ENCODE peak calls at places on chromosome 6, in ten cellular contexts. D is tibial artery; O is hepatocyte; N is transverse colon; V is astrocyte of the spinal cord; Z is tibial nerve; K is CD8-positive, alpha-beta T cell; Q is spleen; U is lung; J is MM.1S. F is an unnamed sample.
A peak's percentile ranks its signal among the peaks of the same experiment; 100 is the strongest.

GRCh38 chr6:106608080-106608668 is 21.1 kb downstream of the RTN4IP1 start:
- DNase-seq in D (no peak), O (peak; percentile 70), N (peak; percentile 12), V (peak; percentile 66), Z (no peak), K (no peak), Q (no peak), U (no peak), J (peak; percentile 72), F (peak; percentile 9)

GRCh38 chr6:90078513-90079289 is 184.4 kb downstream of the GJA10 start:
- DNase-seq in D (no peak), O (no peak), N (no peak), V (peak; percentile 33), Z (no peak), K (no peak), Q (no peak), U (no peak), J (no peak), F (no peak)

GRCh38 chr6:49348561-49348960 is 114.5 kb downstream of the MMUT start:
- DNase-seq in D (no peak), O (no peak), N (no peak), V (no peak), Z (no peak), K (no peak), Q (no peak), U (no peak), J (no peak), F (no peak)

GRCh38 chr6:135506270-135506997 is 8.9 kb upstream of the AHI1 start:
- DNase-seq in D (no peak), O (peak; percentile 62), N (no peak), V (peak; percentile 65), Z (no peak), K (no peak), Q (no peak), U (no peak), J (peak; percentile 46), F (no peak)

GRCh38 chr6:166104107-166104506 is 63.5 kb downstream of the TBXT start:
- DNase-seq in D (no peak), O (no peak), N (no peak), V (peak; percentile 8), Z (no peak), K (no peak), Q (no peak), U (no peak), J (no peak), F (no peak)

GRCh38 chr6:135888818-135889217 is 37.3 kb downstream of the PDE7B start:
- DNase-seq in D (no peak), O (no peak), N (no peak), V (no peak), Z (no peak), K (no peak), Q (no peak), U (no peak), J (no peak), F (no peak)

GRCh38 chr6:113739066-113739655 is 118.0 kb upstream of the MARCKS start:
- DNase-seq in D (no peak), O (no peak), N (no peak), V (no peak), Z (no peak), K (no peak), Q (no peak), U (no peak), J (no peak), F (no peak)

GRCh38 chr6:4901256-4902061 is 102.4 kb downstream of the RPP40 start:
- DNase-seq in D (no peak), O (no peak), N (no peak), V (no peak), Z (no peak), K (no peak), Q (no peak), U (no peak), J (peak; percentile 76), F (no peak)

GRCh38 chr6:99219788-99220187 is 129.7 kb downstream of the FAXC start:
- DNase-seq in D (no peak), O (peak; percentile 49), N (no peak), V (no peak), Z (no peak), K (no peak), Q (no peak), U (no peak), J (no peak), F (peak; percentile 10)

GRCh38 chr6:80540700-80541099 is 434.2 kb downstream of the BCKDHB start:
- DNase-seq in D (no peak), O (no peak), N (no peak), V (peak; percentile 25), Z (no peak), K (no peak), Q (no peak), U (no peak), J (no peak), F (no peak)

GRCh38 chr6:41767112-41767946 is 12.4 kb downstream of the FRS3 start:
- DNase-seq in D (no peak), O (peak; percentile 72), N (peak; percentile 43), V (peak; percentile 33), Z (no peak), K (no peak), Q (no peak), U (peak; percentile 68), J (no peak), F (peak; percentile 16)

DNA sequence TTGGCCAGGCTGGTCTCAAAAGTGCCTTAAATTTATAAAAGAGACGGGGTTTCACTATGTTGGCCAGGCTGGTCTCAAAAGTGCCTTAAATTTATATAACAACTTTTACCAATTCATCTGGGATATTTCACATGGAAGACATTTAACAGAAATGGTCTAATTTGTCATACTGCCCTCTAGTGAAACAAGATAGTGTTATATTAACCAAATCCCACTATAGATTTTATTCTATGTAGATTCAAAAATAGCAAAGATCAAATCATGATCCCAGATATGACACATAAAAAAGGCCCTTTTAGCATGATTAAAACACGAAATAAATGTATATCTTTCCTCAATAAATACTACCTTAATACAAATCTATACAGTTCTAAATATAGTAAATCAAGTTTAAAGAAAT is 102.8 kb upstream of the TFAP2D start:
- DNase-seq in D (no peak), O (no peak), N (no peak), V (no peak), Z (no peak), K (no peak), Q (no peak), U (no peak), J (no peak), F (no peak)
- TF ChIP-seq CTCF in D (no peak), O (peak; percentile 35), N (no peak), V (no peak), Z (no peak), K (no peak), Q (no peak), U (no peak), J (peak; percentile 27), F (peak; percentile 47)

GRCh38 chr6:17506531-17506930 is 93.6 kb upstream of the FAM8A1 start:
- DNase-seq in D (no peak), O (no peak), N (no peak), V (no peak), Z (no peak), K (no peak), Q (no peak), U (no peak), J (no peak), F (no peak)

GRCh38 chr6:17505767-17506280 is 94.3 kb upstream of the FAM8A1 start:
- DNase-seq in D (no peak), O (no peak), N (no peak), V (peak; percentile 57), Z (no peak), K (no peak), Q (no peak), U (no peak), J (no peak), F (no peak)

GRCh38 chr6:17504005-17504404 is 96.1 kb upstream of the FAM8A1 start:
- DNase-seq in D (no peak), O (no peak), N (no peak), V (no peak), Z (no peak), K (no peak), Q (no peak), U (no peak), J (no peak), F (no peak)

GRCh38 chr6:17506962-17507361 is 93.1 kb upstream of the FAM8A1 start:
- DNase-seq in D (no peak), O (no peak), N (no peak), V (no peak), Z (no peak), K (no peak), Q (no peak), U (no peak), J (no peak), F (no peak)

GRCh38 chr6:17505062-17505476 is 95.0 kb upstream of the FAM8A1 start:
- DNase-seq in D (no peak), O (no peak), N (no peak), V (peak; percentile 28), Z (no peak), K (no peak), Q (no peak), U (no peak), J (no peak), F (no peak)
- TF ChIP-seq CTCF in D (peak; percentile 25), O (peak; percentile 20), N (peak; percentile 6), V (peak; percentile 26), Z (no peak), K (no peak), Q (no peak), U (no peak), J (no peak), F (peak; percentile 56)

DNA sequence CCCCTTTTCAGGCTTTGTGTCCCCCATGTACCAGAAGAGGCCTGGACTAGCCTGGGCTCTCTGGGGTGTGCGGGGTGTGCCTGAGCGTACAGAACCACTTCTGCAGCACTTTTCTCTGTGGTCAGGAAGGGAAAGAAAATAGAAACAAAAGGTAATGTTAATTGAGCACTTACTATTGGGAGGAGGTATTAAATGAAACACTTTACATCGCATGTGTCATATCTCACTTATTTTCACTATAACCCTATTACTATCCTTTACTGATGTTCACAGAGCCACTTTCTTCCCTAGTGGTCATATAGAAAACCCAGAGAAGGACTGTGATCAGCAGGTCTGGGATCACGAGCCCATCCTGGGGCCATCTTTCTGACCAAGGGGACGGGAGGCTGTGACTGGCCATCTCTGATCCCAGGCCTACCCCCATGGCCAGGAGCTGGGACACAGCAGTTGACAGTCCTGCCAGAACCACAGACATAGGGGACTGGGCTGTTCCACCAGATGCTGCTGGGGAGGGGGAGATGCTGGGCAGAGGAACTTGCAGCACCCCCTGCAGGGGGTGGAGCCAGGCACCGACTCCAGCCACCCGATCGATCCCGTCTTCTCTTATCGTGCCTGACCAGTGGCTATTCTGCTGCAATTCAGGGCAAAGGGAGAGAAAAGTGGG is 107.6 kb downstream of the VEGFA start:
- DNase-seq in D (no peak), O (no peak), N (no peak), V (no peak), Z (no peak), K (no peak), Q (no peak), U (no peak), J (no peak), F (no peak)
- TF ChIP-seq CTCF in D (no peak), O (no peak), N (no peak), V (no peak), Z (no peak), K (no peak), Q (no peak), U (no peak), J (no peak), F (no peak)

GRCh38 chr6:97919631-97920030 is 636.6 kb upstream of the MMS22L start:
- DNase-seq in D (no peak), O (no peak), N (no peak), V (peak; percentile 3), Z (no peak), K (no peak), Q (no peak), U (no peak), J (no peak), F (no peak)

GRCh38 chr6:97923249-97923648 is 640.2 kb upstream of the MMS22L start:
- DNase-seq in D (no peak), O (no peak), N (no peak), V (no peak), Z (no peak), K (no peak), Q (no peak), U (no peak), J (no peak), F (no peak)

GRCh38 chr6:97925504-97925903 is 642.5 kb upstream of the MMS22L start:
- DNase-seq in D (no peak), O (no peak), N (no peak), V (no peak), Z (no peak), K (no peak), Q (no peak), U (no peak), J (no peak), F (no peak)
- TF ChIP-seq CTCF in D (no peak), O (no peak), N (no peak), V (no peak), Z (no peak), K (no peak), Q (no peak), U (no peak), J (no peak), F (peak; percentile 57)